ENCODE peak calls at places on chromosomes 6 and 20, in ten cellular contexts. R is GM13977; B is foreskin keratinocyte; N is type B pancreatic cell; Z is foreskin fibroblast; I is GM12864; F is cardiac muscle cell; D is WERI-Rb-1; J is cardiac fibroblast; H is CD4-positive, alpha-beta T cell. C is an unnamed sample.

GRCh38 chr6:35590622-35591066 is 77.9 kb upstream of the TULP1 start:
- DNase-seq in R (no peak), F (no peak), Z (no peak), N (no peak), B (no peak), D (no peak), H (no peak), J (peak), I (no peak), C (no peak)

GRCh38 chr6:62283828-62284411 is 2.1 kb downstream of the KHDRBS2 start:
- DNase-seq in R (peak), N (no peak), Z (no peak), D (no peak), I (no peak), H (no peak), F (peak), J (peak), B (peak), C (no peak)

GRCh38 chr6:137738197-137738596 is 128.9 kb upstream of the TNFAIP3 start:
- DNase-seq in J (peak), I (no peak), F (no peak), B (peak), D (no peak), N (no peak), Z (peak), R (no peak), H (no peak), C (no peak)

GRCh38 chr6:129980821-129981220 is 37.6 kb upstream of the L3MBTL3 start:
- DNase-seq in Z (peak), B (no peak), R (no peak), H (no peak), I (no peak), N (no peak), F (no peak), D (no peak), J (no peak), C (no peak)

GRCh38 chr6:87078983-87079616 is 15.8 kb downstream of the CGA start:
- DNase-seq in J (peak), Z (peak), D (peak), B (peak), F (peak), H (peak), N (peak), I (peak), R (peak), C (peak)

GRCh38 chr6:10163159-10163962 is 251.5 kb downstream of the TFAP2A start:
- DNase-seq in D (peak), N (peak), J (no peak), Z (no peak), B (peak), R (no peak), H (no peak), F (no peak), I (no peak), C (peak)

GRCh38 chr6:85537055-85537494 is 56.6 kb downstream of the SNX14 start:
- DNase-seq in F (no peak), J (peak), R (peak), H (no peak), N (no peak), Z (peak), D (no peak), B (peak), I (no peak), C (no peak)

GRCh38 chr6:82270791-82271392 is 23.3 kb upstream of the IBTK start:
- DNase-seq in B (peak), N (no peak), R (peak), J (peak), D (no peak), Z (no peak), F (peak), I (no peak), H (no peak), C (no peak)

GRCh38 chr6:101114703-101115102 is 233.6 kb upstream of the ASCC3 start:
- DNase-seq in N (no peak), F (peak), D (peak), H (no peak), I (peak), J (peak), B (peak), R (peak), Z (peak), C (no peak)

GRCh38 chr20:63556873-63557478 is 3.0 kb downstream of the FNDC11 start:
- DNase-seq in F (no peak), Z (no peak), B (no peak), R (no peak), I (no peak), D (no peak), H (no peak), N (no peak), J (no peak), C (no peak)

GRCh38 chr6:169622618-169623017 is 79.2 kb downstream of the WDR27 start:
- DNase-seq in F (no peak), N (no peak), I (no peak), J (peak), Z (no peak), R (no peak), H (no peak), B (peak), D (no peak), C (no peak)

GRCh38 chr20:53335509-53335908 is 258.1 kb downstream of the ZNF217 start:
- DNase-seq in B (no peak), D (no peak), F (no peak), Z (no peak), N (no peak), H (no peak), I (no peak), R (no peak), J (no peak), C (no peak)

GRCh38 chr6:4936681-4937041 is 67.2 kb downstream of the RPP40 start:
- DNase-seq in F (peak), D (no peak), I (peak), B (peak), N (no peak), J (peak), Z (peak), H (no peak), R (peak), C (no peak)

GRCh38 chr6:143037470-143037869 is 23.2 kb upstream of the AIG1 start:
- DNase-seq in H (no peak), N (no peak), B (no peak), D (no peak), J (no peak), I (no peak), R (no peak), Z (no peak), F (no peak), C (no peak)

GRCh38 chr6:157218371-157219198 is 104.7 kb downstream of the TMEM242 start:
- DNase-seq in Z (no peak), H (no peak), B (no peak), J (no peak), I (no peak), R (no peak), D (no peak), N (peak), F (no peak), C (no peak)

GRCh38 chr6:6256881-6257280 is 63.6 kb downstream of the F13A1 start:
- DNase-seq in D (no peak), F (no peak), N (no peak), Z (no peak), H (no peak), B (no peak), J (no peak), R (no peak), I (no peak), C (no peak)

GRCh38 chr6:144334150-144334708 is 49.1 kb downstream of the UTRN start:
- DNase-seq in J (no peak), R (peak), D (no peak), H (peak), N (no peak), B (no peak), I (peak), Z (no peak), F (no peak), C (no peak)

GRCh38 chr6:129331450-129332138 is 378.4 kb downstream of the ARHGAP18 start:
- DNase-seq in N (no peak), I (no peak), Z (peak), F (no peak), J (peak), D (no peak), B (peak), R (no peak), H (no peak), C (no peak)

GRCh38 chr6:135163440-135163738 is 17.7 kb upstream of the MYB start:
- DNase-seq in D (no peak), B (no peak), F (no peak), J (no peak), Z (no peak), I (no peak), N (no peak), H (peak), R (peak), C (no peak)

GRCh38 chr6:106170030-106170791 is 84.1 kb downstream of the PRDM1 start:
- DNase-seq in D (no peak), B (no peak), Z (no peak), J (no peak), I (no peak), R (no peak), F (peak), N (no peak), H (no peak), C (no peak)

GRCh38 chr20:2914160-2914559 is 40.9 kb downstream of the PTPRA start:
- DNase-seq in F (peak), B (no peak), I (no peak), D (peak), Z (no peak), J (peak), R (no peak), H (no peak), N (no peak), C (no peak)

GRCh38 chr6:30067460-30068139 is 602 bp downstream of the PPP1R11 start:
- DNase-seq in B (no peak), F (peak), J (no peak), I (no peak), H (no peak), N (no peak), R (no peak), D (peak), Z (no peak), C (no peak)

GRCh38 chr6:106536357-106536756 is 92.9 kb downstream of the RTN4IP1 start:
- DNase-seq in Z (no peak), D (no peak), R (no peak), I (no peak), N (no peak), F (no peak), J (no peak), H (no peak), B (peak), C (no peak)

GRCh38 chr6:127520061-127520460 is 926 bp upstream of the MTCL3 start:
- DNase-seq in H (no peak), I (no peak), N (no peak), Z (no peak), J (peak), D (no peak), R (no peak), F (peak), B (no peak), C (no peak)

GRCh38 chr20:16061394-16061793 is 511.9 kb downstream of the KIF16B start:
- DNase-seq in Z (no peak), D (no peak), J (no peak), R (no peak), I (no peak), H (no peak), F (no peak), N (no peak), B (no peak), C (no peak)

GRCh38 chr6:89984926-89985743 is 90.9 kb downstream of the GJA10 start:
- DNase-seq in Z (peak), I (no peak), D (peak), N (no peak), H (no peak), F (peak), B (no peak), J (peak), R (no peak), C (no peak)

GRCh38 chr6:17820055-17820454 is 113.3 kb upstream of the NUP153 start:
- DNase-seq in F (peak), N (no peak), R (no peak), D (peak), B (no peak), J (no peak), I (no peak), H (no peak), Z (no peak), C (no peak)

GRCh38 chr6:2036084-2037023 is 209.1 kb downstream of the GMDS start:
- DNase-seq in J (no peak), R (no peak), D (no peak), N (no peak), I (no peak), B (no peak), Z (no peak), H (no peak), F (no peak), C (no peak)

GRCh38 chr6:116111552-116112528 is 11.2 kb downstream of the NT5DC1 start:
- DNase-seq in H (no peak), D (peak), Z (peak), J (peak), I (no peak), F (peak), B (peak), R (no peak), N (no peak), C (no peak)

GRCh38 chr6:106069478-106069877 is 16.7 kb upstream of the PRDM1 start:
- DNase-seq in J (peak), D (peak), H (no peak), F (peak), R (no peak), B (peak), N (no peak), Z (peak), I (no peak), C (peak)

GRCh38 chr6:24982231-24982630 is 46.5 kb upstream of the RIPOR2 start:
- DNase-seq in H (no peak), J (peak), N (no peak), B (no peak), Z (no peak), F (no peak), R (no peak), I (no peak), D (no peak), C (no peak)

GRCh38 chr6:82246802-82247633 is 526 bp downstream of the IBTK start:
- DNase-seq in N (peak), I (no peak), R (peak), D (peak), B (no peak), J (peak), Z (peak), H (no peak), F (peak), C (peak)

GRCh38 chr6:137259349-137259748 is 40.2 kb upstream of the IFNGR1 start:
- DNase-seq in I (no peak), H (no peak), B (peak), F (no peak), Z (peak), D (no peak), J (peak), N (no peak), R (no peak), C (no peak)

GRCh38 chr6:116166369-116166768 is 40.4 kb upstream of the COL10A1 start:
- DNase-seq in H (no peak), D (no peak), N (no peak), Z (no peak), J (peak), B (no peak), R (no peak), I (no peak), F (no peak), C (no peak)

GRCh38 chr20:48829940-48830339 is 2.1 kb upstream of the PREX1 start:
- DNase-seq in H (no peak), F (no peak), Z (no peak), N (no peak), D (no peak), I (no peak), J (no peak), B (no peak), R (no peak), C (no peak)
- TF ChIP-seq CTCF in H (no peak), F (no peak), Z (no peak), N (no peak), D (no peak), I (no peak), J (no peak), B (no peak), R (no peak), C (no peak)

GRCh38 chr20:57902478-57902877 is 192.7 kb upstream of the PMEPA1 start:
- DNase-seq in J (peak), H (no peak), Z (peak), I (no peak), B (peak), N (no peak), F (no peak), R (peak), D (no peak), C (no peak)
- TF ChIP-seq CTCF in J (no peak), H (no peak), Z (peak), I (peak), B (peak), N (no peak), F (no peak), R (no peak), D (no peak), C (no peak)

GRCh38 chr6:168451805-168452204 is 10.8 kb downstream of the SMOC2 start:
- DNase-seq in F (peak), D (no peak), B (peak), H (no peak), I (no peak), J (no peak), Z (no peak), R (no peak), N (no peak), C (no peak)
- TF ChIP-seq CTCF in F (peak), D (peak), B (peak), H (no peak), I (no peak), J (peak), Z (no peak), R (no peak), N (peak), C (no peak)

DNA sequence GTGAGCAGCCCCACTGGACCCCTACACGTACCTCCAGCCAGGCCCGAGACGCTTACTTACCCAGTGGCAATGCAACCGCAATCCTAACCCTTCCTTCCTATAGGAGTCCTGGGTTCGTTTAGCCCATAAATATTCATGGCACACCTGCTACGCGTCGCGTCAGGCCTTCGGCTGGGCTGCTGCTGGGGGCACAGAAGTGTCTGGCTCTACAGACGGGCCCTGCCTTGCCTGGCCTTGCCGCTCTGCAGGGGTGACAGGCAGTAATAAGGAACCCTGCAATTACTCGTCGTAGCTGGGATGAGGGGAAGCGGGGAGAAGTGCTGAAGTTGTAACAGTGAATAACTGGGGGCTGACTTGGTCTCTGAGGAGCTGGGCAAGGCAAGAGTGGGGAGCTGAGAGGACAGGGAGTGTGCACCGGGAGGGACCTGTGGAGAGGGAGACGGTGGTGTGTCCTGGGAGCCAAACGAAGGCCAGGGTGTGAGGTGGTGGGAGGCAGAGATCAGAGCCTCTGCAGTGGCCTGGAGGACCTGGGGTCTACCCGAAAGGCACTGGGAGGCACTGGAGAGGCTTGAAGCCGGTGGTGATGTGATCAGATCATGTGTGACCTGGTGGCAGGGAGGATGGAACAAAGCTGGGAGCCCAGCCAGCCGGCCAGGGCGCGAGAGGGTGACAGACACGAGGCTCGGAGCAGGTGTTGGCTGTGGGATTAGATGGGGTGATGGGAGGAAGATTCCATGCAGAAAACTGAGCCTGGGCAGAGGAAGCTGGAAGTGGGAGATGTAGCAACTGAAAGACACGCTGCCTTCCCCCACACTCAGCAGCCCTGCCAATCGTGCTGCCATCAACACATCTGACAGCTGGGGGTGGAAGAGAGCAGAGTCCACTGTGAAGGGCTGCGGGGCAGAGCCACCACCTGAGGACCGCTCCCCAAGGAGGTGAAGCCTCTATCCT is 36.4 kb downstream of the PSMG4 start:
- DNase-seq in B (no peak), D (peak), R (no peak), Z (no peak), I (no peak), F (no peak), H (no peak), J (no peak), N (no peak), C (no peak)
- TF ChIP-seq CTCF in B (peak), D (peak), R (peak), Z (no peak), I (peak), F (no peak), H (no peak), J (no peak), N (peak), C (no peak)

DNA sequence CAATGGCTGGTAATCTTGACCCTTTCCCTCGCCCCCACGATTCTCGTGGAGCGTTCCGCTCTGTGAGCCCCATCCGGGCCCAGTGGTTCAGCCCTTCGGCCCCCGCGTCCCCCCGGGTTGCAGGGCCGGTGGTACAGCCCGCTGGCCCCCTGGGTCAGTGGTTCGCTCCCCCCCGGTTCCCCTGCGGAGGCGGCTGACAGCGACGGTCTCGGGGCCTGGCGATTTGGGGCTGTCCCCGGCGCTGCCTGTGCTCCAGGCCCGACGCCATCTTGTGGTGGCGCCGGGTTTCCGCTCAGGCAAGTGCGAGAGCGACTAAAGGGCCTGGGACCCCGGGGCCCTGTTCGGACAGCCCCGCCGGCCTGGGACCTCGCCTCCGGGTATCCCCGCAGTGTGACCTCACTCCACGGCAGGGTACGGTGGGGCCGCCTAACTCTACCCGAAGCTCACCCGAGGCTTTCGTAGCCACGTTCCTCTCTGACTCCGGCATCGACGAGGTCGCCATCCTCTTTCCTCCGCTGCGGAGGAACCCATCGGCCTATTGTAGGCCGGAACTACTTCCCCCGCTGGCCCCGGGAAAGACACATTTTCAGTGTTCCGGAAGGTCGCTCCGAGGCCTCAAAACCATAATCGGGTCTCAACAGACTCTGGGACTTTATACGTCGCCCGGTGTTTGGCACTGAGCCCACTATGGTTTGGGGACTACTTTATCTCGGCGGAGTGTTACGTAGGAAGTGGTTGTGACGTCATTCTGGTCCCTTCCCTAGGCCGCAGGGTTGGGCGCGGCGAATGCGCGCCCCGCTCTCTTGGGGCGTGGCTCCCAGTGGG is at the start of gene ZNF335:
- DNase-seq in N (peak), F (peak), Z (peak), J (peak), R (peak), D (peak), I (peak), B (peak), H (peak), C (peak)
- TF ChIP-seq CTCF in N (peak), F (peak), Z (no peak), J (peak), R (no peak), D (peak), I (no peak), B (peak), H (no peak), C (peak)

GRCh38 chr20:62395311-62396242 is 8.7 kb downstream of the RPS21 start:
- DNase-seq in D (no peak), F (no peak), B (no peak), I (no peak), J (no peak), R (no peak), N (no peak), H (no peak), Z (no peak), C (no peak)
- TF ChIP-seq CTCF in D (no peak), F (no peak), B (peak), I (peak), J (no peak), R (no peak), N (no peak), H (no peak), Z (no peak), C (no peak)

DNA sequence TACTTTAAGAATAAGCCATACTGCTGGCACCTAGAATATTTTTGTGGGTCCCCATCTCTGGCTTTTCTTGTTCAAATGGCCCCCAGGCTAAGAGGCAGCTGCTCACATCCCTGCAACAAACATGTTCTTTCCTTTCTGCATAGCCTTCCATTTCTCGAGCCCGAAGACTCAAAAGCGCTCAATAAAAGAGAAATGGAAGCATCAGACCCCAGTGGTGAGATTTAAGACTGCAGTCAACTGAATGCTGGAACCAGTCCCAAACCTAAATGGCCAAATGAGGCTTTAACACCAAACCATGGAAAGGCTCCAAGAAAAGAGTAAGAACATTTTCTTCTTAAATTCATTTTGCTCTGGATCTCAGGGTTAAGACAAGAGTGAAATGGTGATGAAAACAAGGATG is 122.1 kb upstream of the TRAF3IP2 start:
- DNase-seq in D (no peak), Z (no peak), I (no peak), H (no peak), J (peak), F (no peak), N (no peak), R (no peak), B (no peak), C (no peak)
- TF ChIP-seq CTCF in D (peak), Z (peak), I (peak), H (no peak), J (peak), F (peak), N (peak), R (no peak), B (peak), C (peak)

GRCh38 chr20:52204136-52204535 is 12.6 kb upstream of the ZFP64 start:
- DNase-seq in F (no peak), B (no peak), R (no peak), N (no peak), J (no peak), H (no peak), D (no peak), Z (no peak), I (no peak), C (no peak)
- TF ChIP-seq CTCF in F (no peak), B (no peak), R (no peak), N (no peak), J (no peak), H (no peak), D (no peak), Z (no peak), I (no peak), C (no peak)